ENCODE peak calls at places on chromosomes 16 and 17, in five cellular contexts. Q, P, T, W and K are unnamed samples.

GRCh38 chr17:51540151-51540550 is 279.8 kb downstream of the UTP18 start:
- DNase-seq in Q (no peak), P (no peak), T (no peak), W (no peak), K (no peak)

GRCh38 chr16:81902025-81902424 is 109.2 kb downstream of the SDR42E1 start:
- DNase-seq in Q (no peak), P (no peak), T (no peak), W (no peak), K (no peak)

GRCh38 chr16:72858611-72859493 is 189.1 kb downstream of the ZFHX3 start:
- DNase-seq in Q (peak; percentile 79), P (peak; percentile 32), T (no peak), W (no peak), K (no peak)

GRCh38 chr16:68490829-68491575 is 42.7 kb upstream of the SMPD3 start:
- DNase-seq in Q (no peak), P (no peak), T (peak; percentile 79), W (no peak), K (peak; percentile 42)

GRCh38 chr17:4394208-4395110 is 28.0 kb upstream of the UBE2G1 start:
- DNase-seq in Q (no peak), P (no peak), T (peak; percentile 45), W (no peak), K (no peak)

GRCh38 chr17:37089998-37090397 is 141.2 kb downstream of the AATF start:
- DNase-seq in Q (no peak), P (no peak), T (no peak), W (no peak), K (no peak)

GRCh38 chr16:16032271-16032979 is 83.0 kb downstream of the ABCC1 start:
- DNase-seq in Q (no peak), P (no peak), T (no peak), W (no peak), K (no peak)

GRCh38 chr17:48756816-48757215 is 28.3 kb upstream of the HOXB13 start:
- DNase-seq in Q (no peak), P (no peak), T (peak; percentile 91), W (no peak), K (no peak)

GRCh38 chr16:31113420-31114124 is 3.9 kb upstream of the KAT8 start:
- DNase-seq in Q (no peak), P (no peak), T (no peak), W (no peak), K (no peak)

GRCh38 chr16:51818342-51818944 is 667.4 kb upstream of the SALL1 start:
- DNase-seq in Q (no peak), P (peak; percentile 18), T (peak; percentile 43), W (peak; percentile 10), K (no peak)

GRCh38 chr17:66604381-66604780 is 230.5 kb upstream of the CACNG5 start:
- DNase-seq in Q (no peak), P (no peak), T (no peak), W (no peak), K (no peak)

GRCh38 chr16:11597268-11597690 is 10.6 kb upstream of the LITAF start:
- DNase-seq in Q (no peak), P (no peak), T (no peak), W (no peak), K (no peak)

GRCh38 chr17:63772801-63773271 is 561 bp downstream of the CCDC47 start:
- DNase-seq in Q (no peak), P (no peak), T (peak; percentile 9), W (no peak), K (no peak)

GRCh38 chr17:3613139-3613538 is 3.9 kb upstream of the TRPV1 start:
- DNase-seq in Q (no peak), P (no peak), T (no peak), W (no peak), K (no peak)

GRCh38 chr17:50346313-50347086 is 574 bp downstream of the XYLT2 start:
- DNase-seq in Q (peak; percentile 90), P (peak; percentile 50), T (peak; percentile 38), W (peak; percentile 74), K (peak; percentile 60)

GRCh38 chr16:20319406-20319805 is 7.9 kb downstream of the GP2 start:
- DNase-seq in Q (no peak), P (no peak), T (no peak), W (no peak), K (no peak)

GRCh38 chr16:20316715-20317114 is 10.6 kb downstream of the GP2 start:
- DNase-seq in Q (no peak), P (no peak), T (no peak), W (no peak), K (no peak)

GRCh38 chr16:20318006-20318405 is 9.3 kb downstream of the GP2 start:
- DNase-seq in Q (no peak), P (no peak), T (no peak), W (no peak), K (no peak)

GRCh38 chr16:20317117-20317516 is 10.2 kb downstream of the GP2 start:
- DNase-seq in Q (no peak), P (no peak), T (no peak), W (no peak), K (no peak)

GRCh38 chr16:20318437-20318836 is 8.9 kb downstream of the GP2 start:
- DNase-seq in Q (no peak), P (no peak), T (peak; percentile 38), W (no peak), K (no peak)
- TF ChIP-seq POLR2A in Q (no peak), P (no peak), T (no peak), W (no peak), K (no peak)

DNA sequence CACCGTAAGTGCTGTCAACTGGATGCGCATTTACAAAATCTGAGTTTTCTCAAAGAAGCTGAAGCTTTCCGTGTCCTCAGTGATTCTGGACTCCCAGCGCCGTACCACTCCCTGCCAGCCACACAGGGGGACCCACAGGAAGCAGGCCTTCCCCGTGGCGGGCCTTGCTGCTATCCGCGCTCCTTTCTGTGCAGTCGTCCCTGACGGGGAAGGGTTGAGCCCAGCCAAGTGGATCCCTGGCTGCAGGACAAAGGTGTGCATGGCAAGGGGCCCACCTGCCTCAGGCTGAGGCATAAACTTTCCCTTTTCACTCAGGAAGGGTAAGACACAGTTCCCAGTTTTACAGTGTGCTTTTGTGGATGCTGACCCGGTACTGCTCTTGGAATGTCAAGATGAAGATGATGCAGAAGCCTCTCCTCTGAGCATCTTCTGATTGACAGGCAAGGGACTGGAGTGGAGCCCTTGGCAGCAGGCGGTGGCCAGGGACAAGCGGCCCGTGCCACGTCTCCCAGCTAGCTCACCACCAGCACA is 93.0 kb downstream of the ANKRD11 start:
- DNase-seq in Q (no peak), P (no peak), T (no peak), W (no peak), K (no peak)
- TF ChIP-seq POLR2A in Q (no peak), P (no peak), T (no peak), W (no peak), K (no peak)

GRCh38 chr16:69754469-69755310 is at the start of gene NOB1:
- DNase-seq in Q (peak; percentile 98), P (peak; percentile 97), T (peak; percentile 95), W (peak; percentile 95), K (peak; percentile 85)
- TF ChIP-seq POLR2A in Q (no peak), P (peak; percentile 65), T (peak; percentile 70), W (peak; percentile 98), K (peak; percentile 97)

GRCh38 chr16:719815-720506 is 985 bp upstream of the ANTKMT start:
- DNase-seq in Q (no peak), P (no peak), T (no peak), W (no peak), K (no peak)

GRCh38 chr16:720507-720989 is 398 bp upstream of the ANTKMT start:
- DNase-seq in Q (no peak), P (peak; percentile 58), T (no peak), W (peak; percentile 62), K (peak; percentile 80)

GRCh38 chr16:722835-723633 is 2.1 kb downstream of the ANTKMT start:
- DNase-seq in Q (no peak), P (no peak), T (no peak), W (peak; percentile 35), K (no peak)

GRCh38 chr16:721765-722481 is 977 bp downstream of the ANTKMT start:
- DNase-seq in Q (no peak), P (no peak), T (no peak), W (peak; percentile 43), K (no peak)

DNA sequence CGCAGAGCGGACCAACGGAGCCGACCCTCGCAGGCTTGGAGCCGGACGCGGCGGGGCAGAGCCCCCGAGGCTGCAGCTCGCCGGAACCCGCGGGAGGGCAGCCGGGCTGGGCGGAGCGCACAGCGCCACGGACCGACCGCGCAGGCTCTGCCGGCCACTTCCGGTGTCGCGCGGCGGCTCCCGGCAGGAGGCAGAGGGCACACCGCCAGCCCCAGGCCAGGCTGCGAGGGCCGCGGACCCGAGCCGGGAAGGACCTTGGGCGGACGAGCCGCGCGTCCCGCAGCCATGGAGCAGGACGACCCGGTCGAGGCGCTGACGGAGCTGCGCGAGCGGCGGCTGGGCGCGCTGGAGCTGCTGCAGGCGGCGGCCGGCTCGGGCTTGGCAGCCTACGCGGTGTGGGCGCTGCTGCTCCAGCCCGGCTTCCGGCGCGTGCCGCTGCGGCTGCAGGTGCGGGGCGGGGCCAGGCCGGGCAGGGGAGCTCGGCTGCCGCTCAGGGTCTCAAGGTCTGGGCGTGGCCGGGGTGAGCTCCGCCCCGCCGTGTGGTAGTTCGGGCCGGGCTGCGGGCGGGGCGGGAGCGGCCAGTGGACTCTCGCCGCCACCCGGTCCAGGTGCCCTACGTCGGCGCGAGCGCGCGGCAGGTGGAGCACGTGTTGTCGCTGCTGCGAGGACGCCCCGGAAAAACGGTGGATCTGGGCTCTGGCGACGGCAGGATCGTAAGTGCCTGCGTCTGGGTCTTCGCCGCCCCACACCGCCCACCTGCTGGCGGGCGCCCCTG is at the start of gene ANTKMT:
- DNase-seq in Q (peak; percentile 93), P (peak; percentile 78), T (peak; percentile 65), W (peak; percentile 86), K (peak; percentile 98)
- TF ChIP-seq POLR2A in Q (no peak), P (peak; percentile 67), T (peak; percentile 39), W (peak; percentile 76), K (peak; percentile 94)

DNA sequence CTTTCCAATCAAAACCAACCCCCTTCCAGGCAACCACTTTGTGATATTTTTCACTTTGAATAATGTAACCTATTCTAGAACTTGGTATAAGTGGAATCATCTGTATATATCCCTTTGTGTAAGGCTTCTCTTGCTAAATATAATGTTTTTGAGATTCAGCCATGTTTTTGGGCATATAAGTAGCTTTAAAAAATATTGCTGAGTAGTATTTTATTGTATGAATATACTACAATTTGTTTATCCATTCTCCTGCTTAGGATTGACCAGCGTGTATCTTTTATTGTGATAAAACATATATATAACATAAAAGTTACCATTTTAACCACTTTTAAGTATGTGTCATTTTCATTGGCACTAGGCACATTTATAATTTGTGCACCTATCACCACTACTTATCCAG is 79.8 kb upstream of the GPR139 start:
- DNase-seq in Q (no peak), P (no peak), T (no peak), W (no peak), K (no peak)
- TF ChIP-seq POLR2A in Q (no peak), P (no peak), T (no peak), W (no peak), K (no peak)